ENCODE peak calls at places on chromosome 2, in five cellular contexts. Z is prostate gland, R is endothelial cell of umbilical vein, H is upper lobe of left lung, U is K562. F is an unnamed sample.
A peak's percentile ranks its signal among the peaks of the same experiment; 100 is the strongest.

GRCh38 chr2:130878316-130878715 is 41.6 kb downstream of the ARHGEF4 start:
- DNase-seq in Z (no peak), R (no peak), H (no peak), U (no peak), F (no peak)

GRCh38 chr2:86703704-86704370 is 16.3 kb upstream of the RMND5A start:
- DNase-seq in Z (peak; percentile 73), R (no peak), H (no peak), U (no peak), F (no peak)

GRCh38 chr2:86786001-86786536 is 4.6 kb downstream of the CD8A start:
- DNase-seq in Z (no peak), R (no peak), H (no peak), U (no peak), F (no peak)

GRCh38 chr2:113175736-113176695 is 2.2 kb downstream of the PSD4 start:
- DNase-seq in Z (no peak), R (no peak), H (no peak), U (no peak), F (no peak)

GRCh38 chr2:22904126-22904684 is 480.8 kb upstream of the KLHL29 start:
- DNase-seq in Z (no peak), R (no peak), H (no peak), U (peak; percentile 33), F (no peak)

GRCh38 chr2:199405241-199405640 is 52.5 kb downstream of the SATB2 start:
- DNase-seq in Z (no peak), R (peak; percentile 11), H (no peak), U (peak; percentile 13), F (no peak)

GRCh38 chr2:72980535-72981217 is 63.4 kb downstream of the EMX1 start:
- DNase-seq in Z (no peak), R (no peak), H (no peak), U (no peak), F (no peak)

GRCh38 chr2:43045866-43046265 is 180.5 kb downstream of the ZFP36L2 start:
- DNase-seq in Z (no peak), R (no peak), H (no peak), U (no peak), F (no peak)

GRCh38 chr2:218404351-218405145 is 4.9 kb downstream of the CTDSP1 start:
- DNase-seq in Z (no peak), R (no peak), H (peak; percentile 64), U (no peak), F (no peak)

GRCh38 chr2:179020156-179020750 is 29.7 kb downstream of the CCDC141 start:
- DNase-seq in Z (no peak), R (peak; percentile 28), H (no peak), U (peak; percentile 28), F (no peak)

GRCh38 chr2:118844261-118845004 is 3.0 kb downstream of the EN1 start:
- DNase-seq in Z (no peak), R (no peak), H (no peak), U (no peak), F (no peak)

GRCh38 chr2:102251849-102252203 is 59.5 kb upstream of the IL1RL1 start:
- DNase-seq in Z (no peak), R (no peak), H (no peak), U (no peak), F (no peak)

DNA sequence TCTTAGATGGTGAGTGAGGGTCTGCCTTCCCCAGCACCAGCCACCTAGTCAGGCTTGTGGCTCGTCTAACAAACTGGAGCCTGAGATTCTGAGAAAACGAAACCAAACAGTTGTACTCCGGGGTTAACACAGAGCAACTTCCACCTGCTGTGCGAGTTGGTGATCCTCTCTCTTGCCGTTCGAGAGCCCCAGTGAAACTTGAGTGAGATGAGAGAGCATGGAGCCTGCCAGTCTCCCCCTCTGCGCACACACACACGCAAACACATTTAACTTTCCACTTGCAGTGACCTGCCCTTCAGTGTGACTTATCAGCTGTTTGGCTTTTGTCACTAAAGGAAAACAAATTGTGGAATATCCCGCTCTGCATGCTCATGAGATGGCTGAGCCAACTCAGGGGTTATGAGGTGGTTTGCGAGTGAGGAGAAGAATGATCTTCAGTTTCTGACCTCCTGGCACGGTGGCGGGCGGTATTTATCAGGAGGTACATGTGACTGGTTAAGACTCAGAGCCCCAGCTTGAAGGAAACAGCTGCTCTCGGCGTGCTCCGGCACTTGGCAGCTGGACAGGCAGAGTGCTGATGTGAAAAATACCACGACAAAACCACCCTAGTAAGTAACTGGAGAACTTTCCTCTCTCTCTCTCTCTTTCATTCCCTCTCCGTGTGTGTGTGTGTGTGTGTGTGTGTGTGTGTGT is at the start of gene RASGRP3:
- DNase-seq in Z (peak; percentile 78), R (peak; percentile 99), H (peak; percentile 66), U (peak; percentile 18), F (no peak)
- TF ChIP-seq POLR2AphosphoS5 in Z (peak; percentile 48), R (peak; percentile 40), H (peak; percentile 74), U (no peak), F (no peak)

GRCh38 chr2:36368438-36368837 is 12.9 kb downstream of the CRIM1 start:
- DNase-seq in Z (no peak), R (no peak), H (no peak), U (no peak), F (no peak)
- H3K4me1 ChIP-seq in Z (no peaks in the 10 kb centered on the region), R (peaks cover 98% of the 10 kb centered on the region), H (peaks cover 79% of the 10 kb centered on the region), U (no peaks in the 10 kb centered on the region), F (peaks cover 88% of the 10 kb centered on the region)

GRCh38 chr2:64019083-64019974 is at the start of gene VPS54:
- DNase-seq in Z (peak; percentile 50), R (peak; percentile 56), H (peak; percentile 95), U (peak; percentile 80), F (no peak)
- TF ChIP-seq POLR2AphosphoS5 in Z (no peak), R (peak; percentile 26), H (peak; percentile 68), U (peak; percentile 62), F (no peak)

DNA sequence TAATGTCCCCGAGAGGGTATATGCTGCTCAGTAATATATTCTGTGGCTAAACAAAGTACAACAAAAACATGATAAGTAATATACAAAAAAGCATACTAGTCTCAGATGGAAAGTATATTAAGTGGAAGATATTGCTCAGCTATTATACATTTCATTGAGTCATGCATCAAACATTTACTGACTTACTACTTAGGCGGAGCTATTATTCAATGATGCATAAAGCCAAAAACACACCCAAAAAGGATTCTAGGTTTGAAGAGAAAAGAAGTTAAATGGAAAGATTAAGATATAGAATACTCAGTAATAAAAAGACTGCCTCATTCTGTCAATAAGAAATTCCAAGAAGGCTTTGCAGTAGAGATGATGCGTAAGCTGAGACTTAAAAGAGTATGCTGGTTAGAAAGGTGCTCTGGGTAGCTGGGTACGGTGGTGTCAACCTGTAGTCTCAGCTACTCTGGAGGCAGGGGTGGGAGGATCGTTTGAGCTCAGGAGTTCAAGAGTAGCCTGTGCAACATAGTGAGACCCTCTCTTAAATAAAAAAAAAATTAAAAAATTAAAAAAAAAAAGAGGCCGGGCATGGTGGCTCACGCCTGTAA is 27.6 kb downstream of the STK17B start:
- DNase-seq in Z (no peak), R (no peak), H (no peak), U (no peak), F (no peak)
- H3K4me1 ChIP-seq in Z (no peaks in the 10 kb centered on the region), R (no peaks in the 10 kb centered on the region), H (no peaks in the 10 kb centered on the region), U (no peaks in the 10 kb centered on the region), F (no peaks in the 10 kb centered on the region)

DNA sequence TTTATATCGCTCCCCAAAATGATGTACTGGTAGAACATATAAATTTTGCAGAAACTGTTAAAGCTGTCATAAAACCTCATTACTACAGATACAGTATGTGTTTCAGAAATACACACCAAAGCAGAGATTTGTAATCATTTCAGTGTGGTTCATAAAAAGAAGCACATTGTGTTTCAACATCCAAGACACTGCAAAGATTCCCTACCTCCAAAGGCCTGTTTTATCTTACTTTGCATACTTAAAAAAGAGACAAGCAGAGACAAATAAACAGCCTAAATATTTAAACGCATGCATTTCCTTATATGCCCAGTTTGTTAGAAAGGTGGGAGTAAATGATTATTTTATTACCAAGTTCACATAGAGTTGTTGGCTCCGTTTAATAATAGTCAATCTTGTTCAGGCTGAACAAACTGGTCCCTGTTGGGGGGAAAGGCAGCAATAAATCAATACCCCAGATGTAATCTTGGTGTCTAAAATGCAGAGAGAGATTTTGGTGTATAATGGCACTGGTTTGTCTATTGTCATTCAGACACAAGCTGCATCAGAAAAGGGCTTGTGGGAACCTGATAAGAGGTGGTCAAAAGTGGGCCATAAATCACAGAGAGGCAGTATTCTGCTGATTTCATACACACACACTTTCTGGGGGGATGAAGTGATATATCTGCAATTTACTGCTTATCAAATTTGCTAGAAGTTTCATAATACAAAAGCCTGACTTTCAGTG is 321.4 kb upstream of the ETAA1 start:
- DNase-seq in Z (no peak), R (no peak), H (no peak), U (no peak), F (no peak)
- TF ChIP-seq POLR2AphosphoS5 in Z (no peak), R (no peak), H (no peak), U (no peak), F (no peak)

DNA sequence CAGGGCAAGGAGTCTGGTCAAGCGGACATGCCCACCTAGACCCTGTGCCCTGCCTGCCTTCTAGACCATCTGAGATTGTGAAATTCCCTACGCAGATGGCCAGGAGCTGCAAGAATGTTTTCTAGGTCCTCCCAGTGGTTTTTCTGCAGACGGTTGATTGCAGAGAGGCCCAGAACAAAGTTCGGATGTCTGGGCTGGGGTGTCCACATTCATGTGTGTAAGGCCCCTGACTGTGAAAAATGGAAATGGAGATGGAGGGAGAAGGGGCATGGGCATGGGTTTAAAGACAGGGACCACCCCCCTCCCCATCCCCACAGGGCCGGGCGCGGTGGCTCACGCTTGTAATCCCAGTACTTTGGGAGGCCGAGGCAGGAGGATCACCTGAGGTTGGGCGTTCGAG is 11.8 kb downstream of the ARHGAP25 start:
- DNase-seq in Z (no peak), R (no peak), H (peak; percentile 28), U (no peak), F (peak; percentile 47)
- H3K4me1 ChIP-seq in Z (no peaks in the 10 kb centered on the region), R (no peaks in the 10 kb centered on the region), H (peaks cover 7% of the 10 kb centered on the region), U (peaks cover 12% of the 10 kb centered on the region), F (no peaks in the 10 kb centered on the region)

GRCh38 chr2:240960309-240960962 is 38.0 kb upstream of the SNED1 start:
- DNase-seq in Z (no peak), R (peak; percentile 13), H (peak; percentile 89), U (no peak), F (peak; percentile 86)
- TF ChIP-seq POLR2AphosphoS5 in Z (peak; percentile 31), R (no peak), H (no peak), U (no peak), F (peak; percentile 60)

DNA sequence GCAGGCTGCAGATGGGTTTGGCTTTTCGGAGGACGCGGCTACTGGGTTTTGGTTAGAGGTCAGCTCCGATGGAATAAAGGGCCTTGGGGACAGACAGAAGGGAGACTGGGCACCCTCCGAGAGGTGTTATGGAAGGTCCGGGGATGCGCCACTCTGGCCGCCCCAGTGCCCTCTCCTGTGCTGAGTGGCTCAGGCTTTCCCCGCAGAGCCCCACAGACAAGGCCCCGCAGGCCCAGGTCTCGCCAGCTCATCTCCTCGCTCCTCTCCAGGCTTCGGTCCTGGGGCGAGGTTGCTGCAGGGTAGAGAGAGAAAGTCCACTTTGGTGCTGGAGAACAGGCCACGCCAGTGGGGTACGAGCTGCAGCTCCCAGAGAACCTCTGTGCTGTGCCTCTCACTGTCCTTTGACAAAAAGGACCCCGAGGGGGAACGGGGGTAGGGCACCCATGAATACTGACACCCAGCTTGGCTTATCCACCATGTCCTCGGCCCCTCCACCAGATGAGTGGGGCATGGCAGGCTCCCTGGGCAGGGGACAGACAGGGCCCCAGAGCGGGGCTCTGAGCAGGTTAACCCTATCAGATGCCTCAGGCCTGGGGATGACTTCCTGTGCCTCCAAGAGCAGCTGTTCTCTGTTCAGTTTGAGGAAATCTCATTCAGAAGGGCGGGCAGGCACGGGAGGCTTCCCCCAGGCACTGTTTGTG is 15.9 kb upstream of the CNNM3 start:
- DNase-seq in Z (no peak), R (no peak), H (no peak), U (no peak), F (no peak)
- H3K4me1 ChIP-seq in Z (no peaks in the 10 kb centered on the region), R (no peaks in the 10 kb centered on the region), H (peaks cover 4% of the 10 kb centered on the region), U (no peaks in the 10 kb centered on the region), F (peaks cover 8% of the 10 kb centered on the region)